ENCODE peak calls at places on chromosomes 5 and 9, in seven cellular contexts. B is SK-N-SH, U is H1, T is HepG2, D is HCT116, N is K562, Z is GM12878. E is an unnamed sample.

GRCh38 chr9:33143241-33143642 is 23.9 kb downstream of the B4GALT1 start:
- DNase-seq in B (no peak), Z (no peak), T (peak), U (no peak), N (no peak), D (no peak), E (no peak)

GRCh38 chr9:93452710-93453046 is 703 bp downstream of the FAM120AOS start:
- DNase-seq in N (no peak), B (peak), D (no peak), U (no peak), Z (no peak), T (no peak), E (no peak)

GRCh38 chr5:142600611-142601360 is 85.1 kb downstream of the FGF1 start:
- DNase-seq in T (peak), N (no peak), Z (no peak), B (no peak), D (no peak), U (no peak), E (peak)

GRCh38 chr5:100562821-100563220 is 27.6 kb downstream of the FAM174A start:
- DNase-seq in T (no peak), Z (no peak), N (no peak), U (no peak), B (no peak), D (no peak), E (no peak)

GRCh38 chr5:111954516-111955337 is 197.7 kb upstream of the NREP start:
- DNase-seq in B (no peak), U (no peak), T (no peak), N (no peak), D (no peak), Z (peak), E (no peak)

GRCh38 chr5:149912226-149912864 is 32.2 kb downstream of the PDE6A start:
- DNase-seq in Z (no peak), T (no peak), U (no peak), B (no peak), D (no peak), N (no peak), E (no peak)

GRCh38 chr9:121599186-121599871 is 52.1 kb upstream of the DAB2IP start:
- DNase-seq in B (peak), Z (no peak), U (peak), T (peak), D (peak), N (no peak), E (peak)

GRCh38 chr5:177510567-177511053 is 984 bp upstream of the DOK3 start:
- DNase-seq in N (no peak), T (no peak), D (no peak), Z (no peak), B (no peak), U (no peak), E (no peak)

GRCh38 chr5:3222924-3223323 is 372.7 kb upstream of the IRX1 start:
- DNase-seq in T (no peak), B (no peak), U (no peak), Z (no peak), N (no peak), D (no peak), E (no peak)

GRCh38 chr5:107633171-107633901 is 37.4 kb downstream of the EFNA5 start:
- DNase-seq in U (no peak), T (no peak), B (no peak), D (no peak), Z (no peak), N (no peak), E (no peak)

GRCh38 chr5:134127376-134127861 is 12.9 kb downstream of the TCF7 start:
- DNase-seq in B (no peak), D (no peak), Z (peak), U (no peak), N (no peak), T (no peak), E (no peak)
- TF ChIP-seq JUND in B (no peak), D (no peak), Z (no peak), U (no peak), N (no peak), T (no peak), E (no peak)

GRCh38 chr9:5579881-5580280 is 49.0 kb upstream of the RIC1 start:
- DNase-seq in U (no peak), B (no peak), N (no peak), D (no peak), Z (no peak), T (no peak), E (no peak)
- TF ChIP-seq JUND in U (no peak), B (no peak), N (no peak), D (no peak), Z (no peak), T (no peak), E (no peak)

GRCh38 chr5:78765756-78766411 is 117.3 kb upstream of the LHFPL2 start:
- DNase-seq in N (no peak), U (no peak), Z (no peak), B (no peak), T (no peak), D (no peak), E (no peak)
- TF ChIP-seq JUND in N (no peak), U (no peak), Z (no peak), B (no peak), T (no peak), D (no peak), E (no peak)

DNA sequence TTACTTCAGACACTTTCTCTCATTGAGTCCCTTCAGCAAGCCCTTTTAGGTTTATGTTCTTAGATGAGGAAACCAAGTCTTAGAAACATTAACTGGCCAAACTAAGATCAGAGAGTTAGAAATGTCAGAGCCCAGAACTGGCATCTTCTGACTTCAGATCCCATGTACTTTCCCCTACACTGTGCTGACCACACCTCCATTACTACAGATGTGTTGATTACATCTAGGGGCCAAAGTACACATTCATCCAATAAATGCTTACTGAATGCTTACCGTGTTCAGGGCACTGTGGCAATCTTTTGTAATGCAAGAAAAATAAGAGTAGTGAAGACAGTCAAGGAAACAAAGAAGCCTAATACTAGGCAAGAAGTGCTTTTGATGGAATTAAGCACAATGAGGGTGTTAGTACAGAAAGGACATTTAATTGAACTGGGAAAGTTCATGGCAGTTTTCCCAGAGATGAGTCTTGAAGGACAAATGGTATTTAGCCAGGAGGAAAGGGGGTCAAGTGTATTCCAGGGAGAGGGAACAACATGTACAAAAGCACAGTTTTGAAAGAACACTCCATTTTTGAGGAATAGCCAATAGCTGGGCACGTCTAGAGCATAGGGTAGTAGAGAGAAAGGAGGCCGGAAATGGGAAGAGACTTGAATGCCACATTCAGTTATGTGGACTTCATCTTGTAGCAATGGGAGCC is 89.7 kb upstream of the CDKN2B start:
- DNase-seq in D (no peak), Z (no peak), N (no peak), U (no peak), T (no peak), B (no peak), E (no peak)
- TF ChIP-seq JUND in D (no peak), Z (no peak), N (no peak), U (no peak), T (no peak), B (no peak), E (no peak)

GRCh38 chr9:104843644-104844226 is 79.8 kb downstream of the NIPSNAP3B start:
- DNase-seq in D (no peak), N (no peak), U (no peak), T (no peak), Z (no peak), B (peak), E (no peak)
- TF ChIP-seq JUND in D (no peak), N (no peak), U (no peak), T (no peak), Z (no peak), B (no peak), E (no peak)

GRCh38 chr9:78143281-78144007 is 92.4 kb upstream of the CEP78 start:
- DNase-seq in Z (no peak), D (no peak), T (no peak), N (no peak), B (no peak), U (no peak), E (no peak)

GRCh38 chr9:78146241-78146640 is 89.6 kb upstream of the CEP78 start:
- DNase-seq in B (no peak), D (no peak), T (no peak), Z (no peak), N (no peak), U (no peak), E (no peak)

GRCh38 chr9:78149738-78150291 is 86.1 kb upstream of the CEP78 start:
- DNase-seq in U (no peak), D (no peak), T (no peak), B (no peak), N (no peak), Z (no peak), E (no peak)

GRCh38 chr9:78144008-78144381 is 91.9 kb upstream of the CEP78 start:
- DNase-seq in Z (no peak), T (no peak), D (no peak), U (no peak), B (no peak), N (no peak), E (no peak)

GRCh38 chr9:78144663-78145377 is 91.1 kb upstream of the CEP78 start:
- DNase-seq in Z (no peak), N (no peak), U (no peak), D (no peak), B (no peak), T (no peak), E (no peak)
- TF ChIP-seq JUND in Z (no peak), N (no peak), U (no peak), D (no peak), B (no peak), T (no peak), E (no peak)

DNA sequence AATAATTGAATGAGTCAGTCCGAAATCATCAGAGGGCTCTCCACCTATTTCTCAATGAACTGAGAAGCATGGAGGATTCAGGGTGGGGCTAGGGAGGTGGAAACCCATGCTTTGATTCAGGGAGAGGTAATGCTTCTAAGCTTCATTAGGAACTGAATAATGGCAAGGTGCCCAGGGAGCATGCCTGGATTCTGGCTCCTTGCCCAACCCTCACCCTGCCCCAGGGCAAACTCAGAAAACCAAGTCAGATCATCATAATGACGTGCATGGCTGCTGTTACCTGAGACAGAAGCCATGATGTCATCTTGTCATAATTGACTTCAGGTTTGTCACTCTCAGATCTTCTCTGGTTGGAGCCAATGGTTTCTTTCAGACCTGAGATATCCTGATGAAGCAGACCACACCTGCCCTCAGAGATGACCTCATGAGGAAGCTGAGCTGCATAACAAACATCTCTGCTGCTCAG is 199.6 kb downstream of the SYK start:
- DNase-seq in U (no peak), B (peak), D (peak), N (no peak), T (no peak), Z (no peak), E (no peak)
- TF ChIP-seq JUND in U (no peak), B (no peak), D (peak), N (no peak), T (no peak), Z (no peak), E (no peak)